ENCODE peak calls at places on chromosome 11, in eight cellular contexts. H is AML-193; X is stimulated activated CD8-positive, alpha-beta memory T cell treated with anti-CD3 and anti-CD28 coated beads, Interleukin-4, amount 100 ng/mL, for 24 hours; Y is MV-4-11; L is mucosa of gallbladder; J is AG04450; U is NCI-H1930; A is cardiac fibroblast. M is an unnamed sample.
A peak's percentile ranks its signal among the peaks of the same experiment; 100 is the strongest.

GRCh38 chr11:35236667-35237003 is 97.7 kb downstream of the CD44 start:
- DNase-seq in H (peak; percentile 3), X (no peak), Y (peak; percentile 62), L (no peak), J (no peak), U (no peak), A (peak; percentile 71), M (no peak)

GRCh38 chr11:11984563-11984962 is 23.9 kb downstream of the DKK3 start:
- DNase-seq in H (no peak), X (no peak), Y (no peak), L (no peak), J (no peak), U (no peak), A (no peak), M (no peak)

GRCh38 chr11:44290206-44290605 is 19.7 kb downstream of the ALX4 start:
- DNase-seq in H (no peak), X (no peak), Y (no peak), L (no peak), J (no peak), U (no peak), A (no peak), M (no peak)

GRCh38 chr11:126613272-126613671 is 257.8 kb downstream of the ST3GAL4 start:
- DNase-seq in H (no peak), X (no peak), Y (no peak), L (no peak), J (no peak), U (no peak), A (no peak), M (no peak)

GRCh38 chr11:113789675-113790320 is 10.2 kb downstream of the CLDN25 start:
- DNase-seq in H (no peak), X (no peak), Y (no peak), L (no peak), J (no peak), U (no peak), A (no peak), M (no peak)

GRCh38 chr11:17564687-17565042 is 17.6 kb downstream of the OTOG start:
- DNase-seq in H (no peak), X (no peak), Y (no peak), L (no peak), J (no peak), U (no peak), A (peak; percentile 4), M (no peak)

GRCh38 chr11:5225480-5225871 is 1.4 kb downstream of the HBB start:
- DNase-seq in H (no peak), X (no peak), Y (no peak), L (no peak), J (no peak), U (no peak), A (no peak), M (no peak)

GRCh38 chr11:1193326-1194230 is 29.3 kb upstream of the MUC5B start:
- DNase-seq in H (no peak), X (no peak), Y (no peak), L (no peak), J (no peak), U (peak; percentile 18), A (no peak), M (peak; percentile 50)

GRCh38 chr11:82854242-82854641 is 46.0 kb downstream of the PRCP start:
- DNase-seq in H (no peak), X (no peak), Y (no peak), L (no peak), J (no peak), U (no peak), A (peak; percentile 40), M (no peak)

GRCh38 chr11:13972033-13972910 is 9.7 kb downstream of the SPON1 start:
- DNase-seq in H (no peak), X (no peak), Y (no peak), L (peak; percentile 56), J (no peak), U (no peak), A (no peak), M (no peak)

GRCh38 chr11:94025695-94026394 is 4.7 kb downstream of the HEPHL1 start:
- DNase-seq in H (no peak), X (no peak), Y (no peak), L (no peak), J (no peak), U (no peak), A (no peak), M (no peak)

GRCh38 chr11:33258631-33259184 is 1.5 kb downstream of the HIPK3 start:
- DNase-seq in H (peak; percentile 52), X (no peak), Y (peak; percentile 51), L (no peak), J (no peak), U (no peak), A (peak; percentile 71), M (no peak)

GRCh38 chr11:23288001-23288783 is 427.9 kb upstream of the CCDC179 start:
- DNase-seq in H (no peak), X (no peak), Y (no peak), L (no peak), J (peak; percentile 72), U (no peak), A (peak; percentile 39), M (no peak)

GRCh38 chr11:112057170-112057569 is 16.6 kb downstream of the PIH1D2 start:
- DNase-seq in H (no peak), X (no peak), Y (no peak), L (no peak), J (no peak), U (no peak), A (no peak), M (no peak)

GRCh38 chr11:111699579-111700156 is 66.5 kb downstream of the PPP2R1B start:
- DNase-seq in H (no peak), X (no peak), Y (no peak), L (no peak), J (no peak), U (no peak), A (no peak), M (no peak)

GRCh38 chr11:7034019-7034418 is 13.7 kb downstream of the NLRP14 start:
- DNase-seq in H (no peak), X (no peak), Y (no peak), L (no peak), J (no peak), U (no peak), A (no peak), M (no peak)

GRCh38 chr11:8796926-8797325 is 114.1 kb upstream of the AKIP1 start:
- DNase-seq in H (no peak), X (no peak), Y (no peak), L (no peak), J (no peak), U (no peak), A (no peak), M (no peak)

GRCh38 chr11:488992-489391 is 18.1 kb downstream of the RNH1 start:
- DNase-seq in H (no peak), X (no peak), Y (no peak), L (no peak), J (no peak), U (no peak), A (no peak), M (peak; percentile 45)

GRCh38 chr11:118198370-118198769 is 21.9 kb upstream of the SCN2B start:
- DNase-seq in H (peak; percentile 34), X (peak; percentile 80), Y (peak; percentile 54), L (peak; percentile 82), J (peak; percentile 23), U (peak; percentile 24), A (peak; percentile 71), M (peak; percentile 89)

GRCh38 chr11:2204361-2205213 is 33.0 kb upstream of the TH start:
- DNase-seq in H (no peak), X (no peak), Y (no peak), L (no peak), J (no peak), U (no peak), A (no peak), M (no peak)

GRCh38 chr11:126341760-126342161 is 13.7 kb upstream of the ST3GAL4 start:
- DNase-seq in H (no peak), X (no peak), Y (no peak), L (no peak), J (no peak), U (no peak), A (peak; percentile 61), M (peak; percentile 8)

GRCh38 chr11:119699227-119699626 is 29.8 kb downstream of the NECTIN1 start:
- DNase-seq in H (no peak), X (no peak), Y (no peak), L (peak; percentile 45), J (no peak), U (no peak), A (peak; percentile 37), M (peak; percentile 65)

GRCh38 chr11:117807482-117808272 is 10.7 kb upstream of the DSCAML1 start:
- DNase-seq in H (no peak), X (no peak), Y (peak; percentile 41), L (peak; percentile 84), J (peak; percentile 29), U (no peak), A (peak; percentile 68), M (peak; percentile 74)

GRCh38 chr11:30281476-30282288 is 41.2 kb upstream of the ARL14EP start:
- DNase-seq in H (no peak), X (no peak), Y (no peak), L (no peak), J (no peak), U (no peak), A (no peak), M (no peak)

GRCh38 chr11:73554677-73555320 is 43.1 kb downstream of the FAM168A start:
- DNase-seq in H (no peak), X (no peak), Y (peak; percentile 93), L (no peak), J (no peak), U (no peak), A (no peak), M (no peak)

GRCh38 chr11:128171496-128171895 is 415.9 kb downstream of the ETS1 start:
- DNase-seq in H (no peak), X (no peak), Y (no peak), L (no peak), J (no peak), U (no peak), A (peak; percentile 63), M (no peak)

GRCh38 chr11:132137981-132138313 is 767.5 kb downstream of the NTM start:
- DNase-seq in H (no peak), X (no peak), Y (no peak), L (peak; percentile 27), J (no peak), U (no peak), A (no peak), M (no peak)

GRCh38 chr11:77088236-77089003 is 14.2 kb upstream of the OMP start:
- DNase-seq in H (no peak), X (no peak), Y (no peak), L (peak; percentile 70), J (no peak), U (no peak), A (no peak), M (peak; percentile 41)

GRCh38 chr11:62012451-62013265 is 45.2 kb upstream of the FTH1 start:
- DNase-seq in H (no peak), X (no peak), Y (no peak), L (peak; percentile 13), J (no peak), U (no peak), A (peak; percentile 75), M (no peak)

GRCh38 chr11:3808846-3809623 is 675 bp downstream of the PGAP2 start:
- DNase-seq in H (peak; percentile 80), X (no peak), Y (peak; percentile 60), L (peak; percentile 53), J (no peak), U (no peak), A (peak; percentile 55), M (no peak)